ENCODE peak calls at places on chromosomes 5 and 9, in seven cellular contexts. One of them, this sample, is unnamed.

GRCh38 chr5:115428676-115429075 is 115.9 kb downstream of the FEM1C start:
- DNase-seq in prostate gland: no peak
- DNase-seq in CD4-positive, alpha-beta T cell: no peak
- DNase-seq in osteocyte: no peak
- DNase-seq in fibroblast of mammary gland: no peak
- DNase-seq in BJ: no peak
- DNase-seq in neural crest cell: no peak
- DNase-seq in this sample: no peak

GRCh38 chr9:127264462-127265040 is at the start of gene GARNL3:
- DNase-seq in BJ: no peak
- DNase-seq in neural crest cell: no peak
- DNase-seq in fibroblast of mammary gland: no peak
- DNase-seq in prostate gland: no peak
- DNase-seq in CD4-positive, alpha-beta T cell: no peak
- DNase-seq in osteocyte: no peak
- DNase-seq in this sample: no peak

GRCh38 chr9:97559111-97559514 is 57.6 kb downstream of the TMOD1 start:
- DNase-seq in osteocyte: no peak
- DNase-seq in neural crest cell: no peak
- DNase-seq in CD4-positive, alpha-beta T cell: no peak
- DNase-seq in fibroblast of mammary gland: no peak
- DNase-seq in BJ: no peak
- DNase-seq in prostate gland: no peak
- DNase-seq in this sample: no peak

GRCh38 chr5:180191716-180192115 is 17.3 kb downstream of the RASGEF1C start:
- DNase-seq in CD4-positive, alpha-beta T cell: no peak
- DNase-seq in osteocyte: no peak
- DNase-seq in neural crest cell: no peak
- DNase-seq in fibroblast of mammary gland: no peak
- DNase-seq in prostate gland: no peak
- DNase-seq in BJ: no peak
- DNase-seq in this sample: no peak

GRCh38 chr5:64942460-64942859 is 173.7 kb downstream of the CWC27 start:
- DNase-seq in osteocyte: no peak
- DNase-seq in CD4-positive, alpha-beta T cell: no peak
- DNase-seq in BJ: no peak
- DNase-seq in neural crest cell: no peak
- DNase-seq in fibroblast of mammary gland: no peak
- DNase-seq in prostate gland: no peak
- DNase-seq in this sample: no peak

GRCh38 chr9:126860077-126860756 is at the start of gene ZBTB34:
- DNase-seq in BJ: no peak
- DNase-seq in fibroblast of mammary gland: peak
- DNase-seq in osteocyte: peak
- DNase-seq in CD4-positive, alpha-beta T cell: peak
- DNase-seq in prostate gland: peak
- DNase-seq in neural crest cell: peak
- DNase-seq in this sample: no peak

GRCh38 chr5:126806-127205 is 34.8 kb downstream of the PLEKHG4B start:
- DNase-seq in neural crest cell: no peak
- DNase-seq in CD4-positive, alpha-beta T cell: no peak
- DNase-seq in prostate gland: no peak
- DNase-seq in osteocyte: no peak
- DNase-seq in BJ: no peak
- DNase-seq in fibroblast of mammary gland: no peak
- DNase-seq in this sample: no peak

GRCh38 chr5:9587135-9587534 is 41.3 kb upstream of the SEMA5A start:
- DNase-seq in neural crest cell: no peak
- DNase-seq in CD4-positive, alpha-beta T cell: no peak
- DNase-seq in BJ: no peak
- DNase-seq in osteocyte: no peak
- DNase-seq in prostate gland: peak
- DNase-seq in fibroblast of mammary gland: no peak
- DNase-seq in this sample: no peak

GRCh38 chr5:98425626-98426025 is 347.8 kb upstream of the RGMB start:
- DNase-seq in BJ: no peak
- DNase-seq in neural crest cell: no peak
- DNase-seq in CD4-positive, alpha-beta T cell: no peak
- DNase-seq in prostate gland: no peak
- DNase-seq in fibroblast of mammary gland: no peak
- DNase-seq in osteocyte: no peak
- DNase-seq in this sample: no peak

GRCh38 chr5:133081036-133081435 is 29.2 kb downstream of the HSPA4 start:
- DNase-seq in osteocyte: no peak
- DNase-seq in fibroblast of mammary gland: no peak
- DNase-seq in neural crest cell: no peak
- DNase-seq in prostate gland: no peak
- DNase-seq in BJ: no peak
- DNase-seq in CD4-positive, alpha-beta T cell: no peak
- DNase-seq in this sample: no peak

GRCh38 chr5:84494453-84494852 is 109.8 kb upstream of the EDIL3 start:
- DNase-seq in prostate gland: no peak
- DNase-seq in osteocyte: no peak
- DNase-seq in neural crest cell: no peak
- DNase-seq in CD4-positive, alpha-beta T cell: no peak
- DNase-seq in fibroblast of mammary gland: peak
- DNase-seq in BJ: no peak
- DNase-seq in this sample: no peak

GRCh38 chr9:4382722-4383317 is 83.0 kb upstream of the GLIS3 start:
- DNase-seq in osteocyte: no peak
- DNase-seq in CD4-positive, alpha-beta T cell: no peak
- DNase-seq in fibroblast of mammary gland: peak
- DNase-seq in neural crest cell: peak
- DNase-seq in BJ: no peak
- DNase-seq in prostate gland: no peak
- DNase-seq in this sample: no peak

GRCh38 chr5:178121450-178122276 is 8.3 kb downstream of the N4BP3 start:
- DNase-seq in prostate gland: no peak
- DNase-seq in neural crest cell: no peak
- DNase-seq in fibroblast of mammary gland: peak
- DNase-seq in BJ: no peak
- DNase-seq in osteocyte: no peak
- DNase-seq in CD4-positive, alpha-beta T cell: no peak
- DNase-seq in this sample: no peak

GRCh38 chr5:43642428-43642827 is 39.4 kb downstream of the NNT start:
- DNase-seq in osteocyte: no peak
- DNase-seq in prostate gland: no peak
- DNase-seq in BJ: no peak
- DNase-seq in neural crest cell: no peak
- DNase-seq in CD4-positive, alpha-beta T cell: no peak
- DNase-seq in fibroblast of mammary gland: no peak
- DNase-seq in this sample: no peak

GRCh38 chr5:180646289-180646962 is 3.0 kb downstream of the FLT4 start:
- DNase-seq in osteocyte: no peak
- DNase-seq in prostate gland: no peak
- DNase-seq in fibroblast of mammary gland: no peak
- DNase-seq in BJ: no peak
- DNase-seq in neural crest cell: no peak
- DNase-seq in CD4-positive, alpha-beta T cell: no peak
- DNase-seq in this sample: no peak

GRCh38 chr9:93090091-93090655 is 5.8 kb upstream of the CARD19 start:
- DNase-seq in BJ: no peak
- DNase-seq in neural crest cell: no peak
- DNase-seq in prostate gland: no peak
- DNase-seq in CD4-positive, alpha-beta T cell: no peak
- DNase-seq in fibroblast of mammary gland: no peak
- DNase-seq in osteocyte: peak
- DNase-seq in this sample: no peak

GRCh38 chr5:54234304-54234938 is 76.0 kb downstream of the ARL15 start:
- DNase-seq in neural crest cell: no peak
- DNase-seq in osteocyte: no peak
- DNase-seq in BJ: no peak
- DNase-seq in prostate gland: no peak
- DNase-seq in fibroblast of mammary gland: peak
- DNase-seq in CD4-positive, alpha-beta T cell: no peak
- DNase-seq in this sample: no peak

GRCh38 chr5:148620696-148621095 is 33.6 kb downstream of the HTR4 start:
- DNase-seq in fibroblast of mammary gland: no peak
- DNase-seq in CD4-positive, alpha-beta T cell: no peak
- DNase-seq in BJ: no peak
- DNase-seq in neural crest cell: no peak
- DNase-seq in prostate gland: no peak
- DNase-seq in osteocyte: no peak
- DNase-seq in this sample: no peak

GRCh38 chr5:71821029-71821428 is 102.0 kb downstream of the CARTPT start:
- DNase-seq in CD4-positive, alpha-beta T cell: no peak
- DNase-seq in prostate gland: no peak
- DNase-seq in BJ: no peak
- DNase-seq in neural crest cell: no peak
- DNase-seq in osteocyte: no peak
- DNase-seq in fibroblast of mammary gland: no peak
- DNase-seq in this sample: no peak

GRCh38 chr5:141604318-141604717 is 14.5 kb downstream of the DIAPH1 start:
- DNase-seq in BJ: peak
- DNase-seq in osteocyte: no peak
- DNase-seq in fibroblast of mammary gland: peak
- DNase-seq in neural crest cell: no peak
- DNase-seq in prostate gland: no peak
- DNase-seq in CD4-positive, alpha-beta T cell: no peak
- DNase-seq in this sample: peak

GRCh38 chr5:72608297-72608696 is 101.1 kb upstream of the ZNF366 start:
- DNase-seq in prostate gland: no peak
- DNase-seq in neural crest cell: no peak
- DNase-seq in osteocyte: no peak
- DNase-seq in fibroblast of mammary gland: peak
- DNase-seq in CD4-positive, alpha-beta T cell: no peak
- DNase-seq in BJ: no peak
- DNase-seq in this sample: peak

GRCh38 chr5:77935516-77936364 is 159.6 kb upstream of the TBCA start:
- DNase-seq in CD4-positive, alpha-beta T cell: no peak
- DNase-seq in prostate gland: no peak
- DNase-seq in fibroblast of mammary gland: peak
- DNase-seq in neural crest cell: no peak
- DNase-seq in osteocyte: no peak
- DNase-seq in BJ: no peak
- DNase-seq in this sample: no peak

GRCh38 chr9:120854596-120855327 is 12.0 kb upstream of the PSMD5 start:
- DNase-seq in fibroblast of mammary gland: no peak
- DNase-seq in prostate gland: no peak
- DNase-seq in BJ: no peak
- DNase-seq in osteocyte: no peak
- DNase-seq in neural crest cell: no peak
- DNase-seq in CD4-positive, alpha-beta T cell: no peak
- DNase-seq in this sample: no peak

GRCh38 chr9:90950600-90950999 is 149.0 kb downstream of the SYK start:
- DNase-seq in neural crest cell: no peak
- DNase-seq in fibroblast of mammary gland: no peak
- DNase-seq in CD4-positive, alpha-beta T cell: no peak
- DNase-seq in prostate gland: no peak
- DNase-seq in osteocyte: no peak
- DNase-seq in BJ: no peak
- DNase-seq in this sample: no peak

GRCh38 chr9:130896233-130897012 is at the start of gene QRFP:
- DNase-seq in BJ: no peak
- DNase-seq in neural crest cell: no peak
- DNase-seq in fibroblast of mammary gland: no peak
- DNase-seq in CD4-positive, alpha-beta T cell: no peak
- DNase-seq in osteocyte: no peak
- DNase-seq in prostate gland: no peak
- DNase-seq in this sample: no peak
- TF ChIP-seq CTCF in BJ: no peak
- TF ChIP-seq CTCF in neural crest cell: no peak
- TF ChIP-seq CTCF in fibroblast of mammary gland: no peak
- TF ChIP-seq CTCF in CD4-positive, alpha-beta T cell: no peak
- TF ChIP-seq CTCF in osteocyte: no peak
- TF ChIP-seq CTCF in prostate gland: no peak
- TF ChIP-seq CTCF in this sample: no peak

DNA sequence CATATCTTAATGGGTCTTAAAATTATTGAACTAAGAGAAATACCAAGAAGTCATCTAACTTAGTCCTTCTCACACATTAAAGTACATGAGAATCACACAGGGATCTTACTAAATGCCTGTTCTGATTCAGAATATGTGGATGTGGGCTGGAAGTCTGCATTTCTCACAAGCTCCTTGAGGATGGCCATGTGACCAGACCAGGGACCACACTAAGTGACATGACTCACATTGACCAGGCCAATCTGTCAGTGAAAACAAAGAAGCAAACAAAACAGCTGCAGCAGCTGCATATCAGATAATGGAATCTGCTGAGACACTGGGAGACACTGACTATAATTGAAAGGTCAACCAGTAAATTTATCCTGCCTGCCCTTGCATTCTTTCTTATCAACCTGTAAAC is 110.5 kb downstream of the ADAMTS12 start:
- DNase-seq in neural crest cell: no peak
- DNase-seq in prostate gland: no peak
- DNase-seq in BJ: peak
- DNase-seq in osteocyte: no peak
- DNase-seq in CD4-positive, alpha-beta T cell: no peak
- DNase-seq in fibroblast of mammary gland: peak
- DNase-seq in this sample: no peak
- TF ChIP-seq CTCF in neural crest cell: no peak
- TF ChIP-seq CTCF in prostate gland: no peak
- TF ChIP-seq CTCF in BJ: no peak
- TF ChIP-seq CTCF in osteocyte: no peak
- TF ChIP-seq CTCF in CD4-positive, alpha-beta T cell: no peak
- TF ChIP-seq CTCF in fibroblast of mammary gland: no peak
- TF ChIP-seq CTCF in this sample: no peak

GRCh38 chr9:78215706-78216105 is 20.2 kb upstream of the CEP78 start:
- DNase-seq in BJ: peak
- DNase-seq in CD4-positive, alpha-beta T cell: no peak
- DNase-seq in fibroblast of mammary gland: no peak
- DNase-seq in prostate gland: no peak
- DNase-seq in osteocyte: no peak
- DNase-seq in neural crest cell: no peak
- DNase-seq in this sample: no peak
- TF ChIP-seq CTCF in BJ: no peak
- TF ChIP-seq CTCF in CD4-positive, alpha-beta T cell: no peak
- TF ChIP-seq CTCF in fibroblast of mammary gland: no peak
- TF ChIP-seq CTCF in prostate gland: no peak
- TF ChIP-seq CTCF in osteocyte: no peak
- TF ChIP-seq CTCF in neural crest cell: no peak
- TF ChIP-seq CTCF in this sample: no peak

GRCh38 chr9:114884787-114885452 is 45.5 kb downstream of the TNFSF8 start:
- DNase-seq in osteocyte: no peak
- DNase-seq in prostate gland: peak
- DNase-seq in neural crest cell: no peak
- DNase-seq in fibroblast of mammary gland: no peak
- DNase-seq in BJ: no peak
- DNase-seq in CD4-positive, alpha-beta T cell: no peak
- DNase-seq in this sample: no peak

GRCh38 chr9:114880276-114880891 is 50.0 kb downstream of the TNFSF8 start:
- DNase-seq in osteocyte: no peak
- DNase-seq in CD4-positive, alpha-beta T cell: no peak
- DNase-seq in neural crest cell: no peak
- DNase-seq in fibroblast of mammary gland: peak
- DNase-seq in BJ: no peak
- DNase-seq in prostate gland: no peak
- DNase-seq in this sample: no peak

GRCh38 chr9:114883709-114884108 is 46.7 kb downstream of the TNFSF8 start:
- DNase-seq in osteocyte: no peak
- DNase-seq in CD4-positive, alpha-beta T cell: no peak
- DNase-seq in fibroblast of mammary gland: peak
- DNase-seq in prostate gland: no peak
- DNase-seq in BJ: no peak
- DNase-seq in neural crest cell: no peak
- DNase-seq in this sample: no peak

DNA sequence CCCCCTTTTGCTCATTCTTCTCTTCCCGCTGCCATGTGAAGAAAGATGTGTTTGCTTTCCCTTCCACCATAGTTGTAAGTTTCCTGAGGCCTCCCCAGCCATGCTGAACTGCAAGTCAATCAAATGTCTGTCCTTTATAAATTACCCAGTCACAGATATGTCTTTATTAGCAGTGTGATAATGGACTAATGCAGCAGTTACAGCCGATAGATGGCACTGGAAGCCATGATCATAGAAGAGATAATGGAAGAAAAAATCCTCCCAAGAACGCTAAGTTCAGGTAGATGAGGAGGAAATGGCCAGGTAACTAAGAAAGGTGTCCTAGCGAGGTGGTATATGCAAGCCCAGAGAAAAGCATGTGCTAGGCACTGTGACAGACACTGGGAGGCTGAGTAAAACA is 51.2 kb downstream of the TNFSF8 start:
- DNase-seq in neural crest cell: no peak
- DNase-seq in CD4-positive, alpha-beta T cell: no peak
- DNase-seq in osteocyte: no peak
- DNase-seq in prostate gland: no peak
- DNase-seq in fibroblast of mammary gland: no peak
- DNase-seq in BJ: no peak
- DNase-seq in this sample: no peak
- TF ChIP-seq CTCF in neural crest cell: no peak
- TF ChIP-seq CTCF in CD4-positive, alpha-beta T cell: no peak
- TF ChIP-seq CTCF in osteocyte: no peak
- TF ChIP-seq CTCF in prostate gland: no peak
- TF ChIP-seq CTCF in fibroblast of mammary gland: no peak
- TF ChIP-seq CTCF in BJ: no peak
- TF ChIP-seq CTCF in this sample: no peak

This sample was measured in HFF-Myc.